ENCODE peak calls at places on chromosomes 13 and 19, in nine cellular contexts. J is choroid plexus epithelial cell, P is A549, F is NB4, D is coronary artery, T is foreskin fibroblast, E is astrocyte of the cerebellum, H is thoracic aorta, G is ovary. W is an unnamed sample.

GRCh38 chr13:110254751-110255553 is 52.0 kb downstream of the COL4A1 start:
- DNase-seq in J (no peak), P (no peak), F (no peak), D (peak), T (no peak), E (no peak), H (no peak), G (no peak), W (no peak)

GRCh38 chr19:35863018-35863417 is 5.4 kb upstream of the APLP1 start:
- DNase-seq in J (no peak), P (no peak), F (no peak), D (no peak), T (no peak), E (no peak), H (no peak), G (no peak), W (no peak)

GRCh38 chr13:24271611-24272451 is 37.5 kb upstream of the C1QTNF9 start:
- DNase-seq in J (peak), P (no peak), F (peak), D (peak), T (peak), E (peak), H (no peak), G (peak), W (peak)

GRCh38 chr19:35153701-35154534 is 617 bp upstream of the FXYD5 start:
- DNase-seq in J (peak), P (peak), F (peak), D (no peak), T (peak), E (no peak), H (no peak), G (no peak), W (no peak)

GRCh38 chr19:43425567-43426392 is 11.1 kb downstream of the TEX101 start:
- DNase-seq in J (peak), P (no peak), F (peak), D (no peak), T (peak), E (no peak), H (no peak), G (no peak), W (peak)

GRCh38 chr13:39565036-39565949 is 37.7 kb downstream of the LHFPL6 start:
- DNase-seq in J (peak), P (peak), F (no peak), D (no peak), T (peak), E (peak), H (no peak), G (no peak), W (peak)

GRCh38 chr13:98731925-98732324 is 20.5 kb downstream of the SLC15A1 start:
- DNase-seq in J (no peak), P (no peak), F (no peak), D (no peak), T (no peak), E (no peak), H (no peak), G (no peak), W (no peak)

GRCh38 chr13:29978211-29978610 is 127.8 kb upstream of the UBL3 start:
- DNase-seq in J (no peak), P (no peak), F (no peak), D (no peak), T (peak), E (no peak), H (no peak), G (no peak), W (no peak)

GRCh38 chr13:83895994-83896580 is 13.8 kb upstream of the SLITRK1 start:
- DNase-seq in J (peak), P (no peak), F (no peak), D (no peak), T (no peak), E (peak), H (no peak), G (no peak), W (peak)

GRCh38 chr19:58154287-58154678 is 3.7 kb upstream of the ZNF329 start:
- DNase-seq in J (peak), P (no peak), F (peak), D (peak), T (peak), E (no peak), H (no peak), G (peak), W (peak)

GRCh38 chr13:114136576-114136975 is 4.2 kb upstream of the RASA3 start:
- DNase-seq in J (no peak), P (no peak), F (no peak), D (no peak), T (no peak), E (no peak), H (no peak), G (no peak), W (no peak)

GRCh38 chr13:24254151-24254810 is 55.1 kb upstream of the C1QTNF9 start:
- DNase-seq in J (peak), P (no peak), F (peak), D (no peak), T (no peak), E (no peak), H (no peak), G (no peak), W (no peak)

GRCh38 chr13:36706755-36707154 is 32.9 kb downstream of the SERTM1 start:
- DNase-seq in J (peak), P (no peak), F (no peak), D (no peak), T (peak), E (peak), H (no peak), G (no peak), W (peak)

GRCh38 chr13:46664195-46664594 is 111.2 kb downstream of the LRCH1 start:
- DNase-seq in J (no peak), P (no peak), F (no peak), D (no peak), T (no peak), E (no peak), H (no peak), G (no peak), W (no peak)

GRCh38 chr19:2149980-2150793 is 1.2 kb downstream of the AP3D1 start:
- DNase-seq in J (no peak), P (no peak), F (peak), D (no peak), T (peak), E (no peak), H (no peak), G (no peak), W (no peak)

GRCh38 chr13:48511621-48512232 is 21.2 kb downstream of the RCBTB2 start:
- DNase-seq in J (no peak), P (no peak), F (no peak), D (no peak), T (no peak), E (no peak), H (no peak), G (no peak), W (no peak)

GRCh38 chr13:106008540-106008939 is 526.9 kb downstream of the EFNB2 start:
- DNase-seq in J (no peak), P (no peak), F (no peak), D (no peak), T (no peak), E (no peak), H (no peak), G (no peak), W (no peak)

GRCh38 chr13:39577833-39578232 is 25.2 kb downstream of the LHFPL6 start:
- DNase-seq in J (no peak), P (no peak), F (no peak), D (no peak), T (no peak), E (no peak), H (no peak), G (no peak), W (no peak)

GRCh38 chr19:56837492-56837891 is 3.0 kb downstream of the PEG3 start:
- DNase-seq in J (peak), P (no peak), F (no peak), D (peak), T (peak), E (no peak), H (peak), G (peak), W (no peak)
- TF ChIP-seq CTCF in J (peak), P (no peak), F (peak), D (peak), T (no peak), E (no peak), H (peak), G (no peak), W (no peak)

GRCh38 chr13:76825415-76825814 is 60.8 kb downstream of the KCTD12 start:
- DNase-seq in J (no peak), P (no peak), F (no peak), D (no peak), T (peak), E (no peak), H (no peak), G (no peak), W (no peak)

GRCh38 chr13:76826527-76826926 is 59.7 kb downstream of the KCTD12 start:
- DNase-seq in J (no peak), P (no peak), F (no peak), D (no peak), T (no peak), E (no peak), H (no peak), G (no peak), W (no peak)

GRCh38 chr13:76820759-76821158 is 65.4 kb downstream of the KCTD12 start:
- DNase-seq in J (peak), P (no peak), F (no peak), D (no peak), T (peak), E (no peak), H (no peak), G (peak), W (peak)

GRCh38 chr13:76823969-76824368 is 62.2 kb downstream of the KCTD12 start:
- DNase-seq in J (no peak), P (no peak), F (no peak), D (no peak), T (no peak), E (no peak), H (no peak), G (no peak), W (no peak)

GRCh38 chr13:76822691-76823267 is 63.4 kb downstream of the KCTD12 start:
- DNase-seq in J (peak), P (no peak), F (peak), D (no peak), T (peak), E (no peak), H (no peak), G (no peak), W (peak)
- TF ChIP-seq CTCF in J (peak), P (no peak), F (peak), D (no peak), T (peak), E (peak), H (peak), G (no peak), W (peak)

DNA sequence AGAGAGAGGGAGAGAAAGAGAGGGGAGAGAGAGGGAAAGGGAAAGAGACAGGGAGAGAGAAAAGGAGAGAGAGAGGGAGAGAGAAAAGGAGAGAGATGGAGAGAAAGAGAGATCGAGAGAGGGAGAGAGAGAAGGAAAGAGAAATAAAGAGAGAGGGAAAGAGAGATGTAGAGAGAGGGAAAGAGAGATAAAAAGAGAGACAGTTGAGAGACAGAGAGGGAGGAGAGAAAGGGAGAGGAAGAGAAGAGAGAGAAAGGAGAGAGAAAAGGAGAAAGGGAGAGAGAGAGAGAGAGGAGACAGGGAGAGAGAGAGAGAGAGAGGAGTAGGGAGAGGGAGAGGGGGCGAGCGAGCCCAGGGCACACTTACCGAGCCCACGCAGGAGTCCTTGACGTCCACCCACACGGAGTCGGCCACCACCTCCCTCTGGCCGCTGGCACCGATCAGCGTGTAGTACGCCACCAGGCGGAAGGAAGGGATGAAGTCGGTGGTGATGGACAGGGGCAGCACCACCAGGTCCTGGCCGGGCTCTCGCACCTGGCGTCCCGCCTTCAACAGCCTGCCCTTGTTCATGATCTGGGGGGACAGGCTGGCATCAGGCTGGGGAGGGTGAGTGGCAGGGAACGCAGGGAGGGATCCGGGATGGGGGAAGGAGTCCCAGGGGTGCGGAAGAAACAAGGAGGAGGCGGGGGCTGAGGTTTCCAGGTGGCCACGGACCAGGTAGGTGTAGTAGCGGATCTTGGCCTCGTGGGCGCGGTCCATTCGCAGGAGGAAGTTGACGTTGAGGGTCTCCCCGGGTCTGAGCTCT is 10.0 kb downstream of the C3 start:
- DNase-seq in J (no peak), P (no peak), F (no peak), D (no peak), T (no peak), E (no peak), H (no peak), G (no peak), W (no peak)
- TF ChIP-seq CTCF in J (peak), P (no peak), F (no peak), D (no peak), T (no peak), E (no peak), H (no peak), G (no peak), W (peak)

DNA sequence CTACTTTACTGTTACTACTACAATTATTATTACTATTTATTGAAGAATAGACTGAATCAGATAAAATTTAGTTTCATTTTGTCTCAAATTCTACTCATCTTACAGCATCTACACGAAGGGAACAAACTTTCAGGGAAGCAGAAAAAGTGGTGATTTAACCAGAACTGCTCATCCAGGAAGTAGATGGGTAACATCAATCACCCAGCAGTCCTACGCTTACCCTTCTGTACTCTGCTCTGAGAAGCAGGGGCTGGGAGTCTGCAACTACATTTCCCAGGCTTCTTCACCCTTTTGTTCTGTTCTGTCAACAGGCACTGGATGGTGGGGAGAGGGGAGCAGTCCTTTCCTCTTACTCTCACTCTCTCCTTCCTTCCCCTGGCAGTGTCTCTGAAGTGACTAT is 31.4 kb upstream of the GGACT start:
- DNase-seq in J (no peak), P (no peak), F (no peak), D (no peak), T (no peak), E (no peak), H (no peak), G (no peak), W (no peak)
- TF ChIP-seq CTCF in J (no peak), P (no peak), F (no peak), D (no peak), T (no peak), E (no peak), H (no peak), G (no peak), W (no peak)

GRCh38 chr19:16185925-16186234 is 670 bp downstream of the FAM32A start:
- DNase-seq in J (no peak), P (no peak), F (no peak), D (no peak), T (no peak), E (no peak), H (no peak), G (no peak), W (no peak)
- TF ChIP-seq CTCF in J (no peak), P (no peak), F (no peak), D (no peak), T (peak), E (peak), H (no peak), G (no peak), W (peak)

GRCh38 chr19:8610041-8610927 is at the start of gene ADAMTS10:
- DNase-seq in J (peak), P (no peak), F (peak), D (no peak), T (peak), E (no peak), H (no peak), G (peak), W (no peak)
- TF ChIP-seq CTCF in J (no peak), P (no peak), F (no peak), D (no peak), T (no peak), E (no peak), H (no peak), G (no peak), W (no peak)

DNA sequence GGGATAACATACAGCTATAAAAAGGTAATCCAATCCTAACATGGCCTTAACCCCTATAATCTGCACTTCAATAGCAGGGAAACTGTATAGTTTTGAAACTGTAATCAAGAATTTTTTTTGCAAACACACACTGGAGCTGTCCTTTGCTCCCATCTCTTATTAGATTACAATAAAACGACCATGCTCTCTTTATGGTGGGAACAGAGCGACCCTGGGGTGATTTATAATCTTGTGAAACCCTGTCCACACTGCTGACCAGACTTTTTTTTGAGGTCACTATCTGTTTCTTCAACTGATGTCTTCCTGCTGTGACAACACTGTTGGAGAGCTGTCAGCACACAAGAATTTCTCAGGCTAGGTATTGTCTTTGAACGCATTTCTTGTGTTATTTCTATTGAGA is 35.3 kb downstream of the DACH1 start:
- DNase-seq in J (peak), P (no peak), F (peak), D (no peak), T (no peak), E (peak), H (no peak), G (no peak), W (no peak)
- TF ChIP-seq CTCF in J (no peak), P (no peak), F (no peak), D (no peak), T (no peak), E (no peak), H (no peak), G (no peak), W (no peak)

GRCh38 chr19:16899566-16900075 is 10.8 kb downstream of the F2RL3 start:
- DNase-seq in J (peak), P (peak), F (peak), D (no peak), T (peak), E (no peak), H (no peak), G (no peak), W (no peak)
- TF ChIP-seq CTCF in J (peak), P (peak), F (peak), D (no peak), T (peak), E (peak), H (no peak), G (peak), W (peak)

DNA sequence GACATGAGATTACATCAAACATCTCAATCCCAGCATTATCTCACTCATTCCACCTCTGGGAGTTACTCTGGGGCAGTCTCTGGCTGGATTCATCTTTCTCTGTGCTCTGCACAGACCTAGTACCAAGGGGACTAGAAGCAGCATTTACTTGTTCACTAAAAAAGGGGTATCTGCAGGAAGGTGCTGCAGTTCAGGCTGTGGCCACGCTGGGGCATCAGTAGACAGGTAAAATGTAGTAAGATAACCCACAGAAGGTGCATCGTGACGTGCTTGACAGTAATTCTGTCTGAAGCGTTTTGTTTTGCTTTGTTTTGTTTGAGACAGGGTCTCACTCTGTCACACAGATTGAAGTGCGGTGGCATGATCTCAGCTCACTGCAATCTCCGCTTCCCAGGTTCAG is 29.3 kb downstream of the ZNF564 start:
- DNase-seq in J (no peak), P (no peak), F (peak), D (no peak), T (no peak), E (no peak), H (no peak), G (no peak), W (no peak)
- TF ChIP-seq CTCF in J (no peak), P (no peak), F (no peak), D (no peak), T (no peak), E (no peak), H (no peak), G (no peak), W (no peak)

DNA sequence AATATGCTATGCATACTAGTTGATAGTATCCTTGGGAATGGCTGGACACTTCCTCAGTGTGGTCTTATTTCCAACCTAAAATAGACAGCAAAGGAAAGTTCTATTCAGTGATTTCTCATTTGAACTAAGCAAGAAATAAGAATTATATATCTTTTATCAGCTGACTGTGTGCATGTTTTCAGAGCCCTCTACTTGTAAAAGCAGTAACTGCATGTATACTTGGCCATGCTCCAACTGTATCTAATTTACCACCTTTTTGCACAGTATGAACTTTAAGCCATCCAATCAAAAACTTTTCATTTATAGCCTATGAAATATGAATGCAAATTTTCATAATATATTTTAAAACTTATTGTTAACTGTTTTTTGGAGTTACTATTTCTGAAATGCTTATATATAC is 136.4 kb upstream of the PCDH9 start:
- DNase-seq in J (peak), P (no peak), F (no peak), D (no peak), T (peak), E (peak), H (no peak), G (no peak), W (no peak)
- TF ChIP-seq CTCF in J (peak), P (no peak), F (no peak), D (no peak), T (peak), E (peak), H (no peak), G (no peak), W (no peak)